ENCODE peak calls at places on chromosomes 16 and 17, in nine cellular contexts. One of them, this sample, is unnamed.

GRCh38 chr17:49567871-49568694 is 7.6 kb upstream of the NXPH3 start:
- DNase-seq in mesothelial cell of epicardium: peak; percentile 95
- DNase-seq in fibroblast of the aortic adventitia: peak; percentile 74
- DNase-seq in HCT116: peak; percentile 81
- DNase-seq in uterus: peak; percentile 90
- DNase-seq in A549: peak; percentile 78
- DNase-seq in prostate gland: peak; percentile 81
- DNase-seq in Calu3: peak; percentile 98
- DNase-seq in adrenal gland: peak; percentile 90
- DNase-seq in this sample: peak; percentile 95

GRCh38 chr16:68426355-68426652 is 22.0 kb downstream of the SMPD3 start:
- DNase-seq in mesothelial cell of epicardium: no peak
- DNase-seq in fibroblast of the aortic adventitia: no peak
- DNase-seq in HCT116: no peak
- DNase-seq in uterus: no peak
- DNase-seq in A549: no peak
- DNase-seq in prostate gland: no peak
- DNase-seq in Calu3: peak; percentile 50
- DNase-seq in adrenal gland: no peak
- DNase-seq in this sample: no peak

GRCh38 chr16:3465301-3465700 is 21.8 kb downstream of the NAA60 start:
- DNase-seq in mesothelial cell of epicardium: no peak
- DNase-seq in fibroblast of the aortic adventitia: no peak
- DNase-seq in HCT116: no peak
- DNase-seq in uterus: no peak
- DNase-seq in A549: no peak
- DNase-seq in prostate gland: no peak
- DNase-seq in Calu3: no peak
- DNase-seq in adrenal gland: no peak
- DNase-seq in this sample: no peak

GRCh38 chr16:69935278-69935711 is 15.8 kb upstream of the CLEC18A start:
- DNase-seq in mesothelial cell of epicardium: no peak
- DNase-seq in fibroblast of the aortic adventitia: no peak
- DNase-seq in HCT116: no peak
- DNase-seq in uterus: no peak
- DNase-seq in A549: no peak
- DNase-seq in prostate gland: no peak
- DNase-seq in Calu3: no peak
- DNase-seq in adrenal gland: no peak
- DNase-seq in this sample: no peak

GRCh38 chr16:59397638-59398037 is 663.5 kb upstream of the GOT2 start:
- DNase-seq in mesothelial cell of epicardium: no peak
- DNase-seq in fibroblast of the aortic adventitia: no peak
- DNase-seq in HCT116: no peak
- DNase-seq in uterus: no peak
- DNase-seq in A549: no peak
- DNase-seq in prostate gland: no peak
- DNase-seq in Calu3: no peak
- DNase-seq in adrenal gland: no peak
- DNase-seq in this sample: no peak

GRCh38 chr16:89041571-89042481 is 51.8 kb upstream of the ACSF3 start:
- DNase-seq in mesothelial cell of epicardium: no peak
- DNase-seq in fibroblast of the aortic adventitia: no peak
- DNase-seq in HCT116: no peak
- DNase-seq in uterus: no peak
- DNase-seq in A549: no peak
- DNase-seq in prostate gland: no peak
- DNase-seq in Calu3: no peak
- DNase-seq in adrenal gland: no peak
- DNase-seq in this sample: no peak

GRCh38 chr16:19853973-19854876 is 30.4 kb downstream of the GPRC5B start:
- DNase-seq in mesothelial cell of epicardium: no peak
- DNase-seq in fibroblast of the aortic adventitia: peak; percentile 13
- DNase-seq in HCT116: no peak
- DNase-seq in uterus: no peak
- DNase-seq in A549: no peak
- DNase-seq in prostate gland: no peak
- DNase-seq in Calu3: no peak
- DNase-seq in adrenal gland: no peak
- DNase-seq in this sample: no peak

GRCh38 chr17:36608794-36609497 is 7.6 kb downstream of the MRM1 start:
- DNase-seq in mesothelial cell of epicardium: no peak
- DNase-seq in fibroblast of the aortic adventitia: peak; percentile 73
- DNase-seq in HCT116: peak; percentile 31
- DNase-seq in uterus: peak; percentile 45
- DNase-seq in A549: no peak
- DNase-seq in prostate gland: peak; percentile 26
- DNase-seq in Calu3: peak; percentile 66
- DNase-seq in adrenal gland: peak; percentile 56
- DNase-seq in this sample: peak; percentile 22

DNA sequence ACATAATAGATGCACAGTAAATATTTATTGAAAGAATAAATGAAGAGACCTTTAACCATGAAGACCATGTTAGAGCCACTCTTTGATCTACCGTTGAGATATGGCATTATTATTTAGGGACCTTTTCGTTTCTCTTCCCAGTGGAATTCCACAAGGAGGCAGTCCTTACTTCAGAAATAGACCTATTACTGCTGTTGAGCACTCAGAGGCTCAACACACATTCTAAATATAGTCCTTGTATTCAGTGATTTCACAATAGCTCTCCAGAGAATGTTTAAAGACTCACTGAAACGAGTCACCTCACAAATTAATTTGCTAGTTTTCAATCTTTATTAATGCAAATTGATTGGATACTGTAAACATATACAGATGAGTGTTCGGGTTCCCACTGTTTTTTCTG is 603.8 kb downstream of the CDH8 start:
- DNase-seq in mesothelial cell of epicardium: no peak
- DNase-seq in fibroblast of the aortic adventitia: no peak
- DNase-seq in HCT116: no peak
- DNase-seq in uterus: no peak
- DNase-seq in A549: no peak
- DNase-seq in prostate gland: no peak
- DNase-seq in Calu3: no peak
- DNase-seq in adrenal gland: no peak
- DNase-seq in this sample: no peak
- TF ChIP-seq CTCF in mesothelial cell of epicardium: no peak
- TF ChIP-seq CTCF in fibroblast of the aortic adventitia: no peak
- TF ChIP-seq CTCF in HCT116: no peak
- TF ChIP-seq CTCF in uterus: no peak
- TF ChIP-seq CTCF in A549: no peak
- TF ChIP-seq CTCF in prostate gland: no peak
- TF ChIP-seq CTCF in Calu3: no peak
- TF ChIP-seq CTCF in adrenal gland: no peak
- TF ChIP-seq CTCF in this sample: no peak

GRCh38 chr17:67270411-67270810 is 25.4 kb upstream of the HELZ start:
- DNase-seq in mesothelial cell of epicardium: no peak
- DNase-seq in fibroblast of the aortic adventitia: no peak
- DNase-seq in HCT116: no peak
- DNase-seq in uterus: no peak
- DNase-seq in A549: no peak
- DNase-seq in prostate gland: no peak
- DNase-seq in Calu3: no peak
- DNase-seq in adrenal gland: no peak
- DNase-seq in this sample: no peak

GRCh38 chr17:67276075-67276474 is 31.1 kb upstream of the HELZ start:
- DNase-seq in mesothelial cell of epicardium: no peak
- DNase-seq in fibroblast of the aortic adventitia: no peak
- DNase-seq in HCT116: peak; percentile 40
- DNase-seq in uterus: no peak
- DNase-seq in A549: no peak
- DNase-seq in prostate gland: no peak
- DNase-seq in Calu3: no peak
- DNase-seq in adrenal gland: no peak
- DNase-seq in this sample: no peak

GRCh38 chr17:67273900-67274299 is 28.9 kb upstream of the HELZ start:
- DNase-seq in mesothelial cell of epicardium: no peak
- DNase-seq in fibroblast of the aortic adventitia: no peak
- DNase-seq in HCT116: no peak
- DNase-seq in uterus: no peak
- DNase-seq in A549: no peak
- DNase-seq in prostate gland: no peak
- DNase-seq in Calu3: no peak
- DNase-seq in adrenal gland: no peak
- DNase-seq in this sample: no peak

GRCh38 chr17:67274466-67274865 is 29.5 kb upstream of the HELZ start:
- DNase-seq in mesothelial cell of epicardium: no peak
- DNase-seq in fibroblast of the aortic adventitia: no peak
- DNase-seq in HCT116: no peak
- DNase-seq in uterus: no peak
- DNase-seq in A549: no peak
- DNase-seq in prostate gland: no peak
- DNase-seq in Calu3: no peak
- DNase-seq in adrenal gland: no peak
- DNase-seq in this sample: no peak

DNA sequence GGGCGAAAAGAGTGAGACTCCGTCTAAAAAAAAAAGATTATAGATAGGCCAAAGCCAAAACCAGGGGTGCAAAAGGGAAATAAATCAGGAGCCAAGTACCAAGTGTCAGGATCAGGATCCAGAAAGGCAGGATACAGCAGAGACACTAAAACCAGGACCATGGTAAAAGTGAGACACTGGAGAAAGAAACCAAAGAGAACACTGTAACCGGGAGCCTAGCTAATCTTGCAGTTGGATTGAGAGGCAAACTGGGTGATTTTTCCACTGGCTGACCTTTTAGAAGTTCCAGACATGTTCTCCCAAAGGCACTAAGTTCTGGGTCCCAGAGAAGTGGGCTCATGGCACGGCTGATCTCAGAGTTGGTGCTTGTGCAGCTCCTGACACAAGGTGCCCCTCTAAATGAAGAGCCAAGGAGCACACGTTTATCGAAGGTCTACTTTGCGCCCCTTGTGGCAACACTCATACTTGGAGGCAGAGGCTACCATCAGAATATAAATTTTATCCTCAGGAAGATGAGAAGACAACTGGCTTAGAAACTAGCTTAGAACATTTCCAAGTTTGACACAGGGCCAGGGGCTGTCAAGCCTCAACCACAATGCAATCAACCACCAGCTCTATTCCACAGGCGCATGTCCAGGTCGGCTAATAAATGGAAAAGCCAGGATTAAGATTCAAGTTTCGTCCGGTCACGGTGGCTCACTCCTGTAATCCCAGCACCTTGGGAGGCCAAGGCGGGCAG is 27.5 kb upstream of the HELZ start:
- DNase-seq in mesothelial cell of epicardium: no peak
- DNase-seq in fibroblast of the aortic adventitia: no peak
- DNase-seq in HCT116: no peak
- DNase-seq in uterus: no peak
- DNase-seq in A549: peak; percentile 70
- DNase-seq in prostate gland: no peak
- DNase-seq in Calu3: no peak
- DNase-seq in adrenal gland: no peak
- DNase-seq in this sample: no peak
- TF ChIP-seq CTCF in mesothelial cell of epicardium: peak; percentile 25
- TF ChIP-seq CTCF in fibroblast of the aortic adventitia: peak; percentile 38
- TF ChIP-seq CTCF in HCT116: peak; percentile 59
- TF ChIP-seq CTCF in uterus: no peak
- TF ChIP-seq CTCF in A549: peak; percentile 44
- TF ChIP-seq CTCF in prostate gland: no peak
- TF ChIP-seq CTCF in Calu3: no peak
- TF ChIP-seq CTCF in adrenal gland: no peak
- TF ChIP-seq CTCF in this sample: peak; percentile 48

GRCh38 chr16:52554334-52554733 is 7.4 kb upstream of the TOX3 start:
- DNase-seq in mesothelial cell of epicardium: no peak
- DNase-seq in fibroblast of the aortic adventitia: no peak
- DNase-seq in HCT116: no peak
- DNase-seq in uterus: no peak
- DNase-seq in A549: no peak
- DNase-seq in prostate gland: no peak
- DNase-seq in Calu3: no peak
- DNase-seq in adrenal gland: no peak
- DNase-seq in this sample: no peak

GRCh38 chr16:52555572-52555971 is 8.6 kb upstream of the TOX3 start:
- DNase-seq in mesothelial cell of epicardium: no peak
- DNase-seq in fibroblast of the aortic adventitia: no peak
- DNase-seq in HCT116: no peak
- DNase-seq in uterus: no peak
- DNase-seq in A549: no peak
- DNase-seq in prostate gland: no peak
- DNase-seq in Calu3: no peak
- DNase-seq in adrenal gland: no peak
- DNase-seq in this sample: no peak

GRCh38 chr16:52556083-52556482 is 9.1 kb upstream of the TOX3 start:
- DNase-seq in mesothelial cell of epicardium: no peak
- DNase-seq in fibroblast of the aortic adventitia: no peak
- DNase-seq in HCT116: no peak
- DNase-seq in uterus: no peak
- DNase-seq in A549: no peak
- DNase-seq in prostate gland: no peak
- DNase-seq in Calu3: no peak
- DNase-seq in adrenal gland: no peak
- DNase-seq in this sample: no peak

GRCh38 chr16:52552643-52553042 is 5.7 kb upstream of the TOX3 start:
- DNase-seq in mesothelial cell of epicardium: no peak
- DNase-seq in fibroblast of the aortic adventitia: no peak
- DNase-seq in HCT116: no peak
- DNase-seq in uterus: no peak
- DNase-seq in A549: no peak
- DNase-seq in prostate gland: no peak
- DNase-seq in Calu3: no peak
- DNase-seq in adrenal gland: no peak
- DNase-seq in this sample: no peak

DNA sequence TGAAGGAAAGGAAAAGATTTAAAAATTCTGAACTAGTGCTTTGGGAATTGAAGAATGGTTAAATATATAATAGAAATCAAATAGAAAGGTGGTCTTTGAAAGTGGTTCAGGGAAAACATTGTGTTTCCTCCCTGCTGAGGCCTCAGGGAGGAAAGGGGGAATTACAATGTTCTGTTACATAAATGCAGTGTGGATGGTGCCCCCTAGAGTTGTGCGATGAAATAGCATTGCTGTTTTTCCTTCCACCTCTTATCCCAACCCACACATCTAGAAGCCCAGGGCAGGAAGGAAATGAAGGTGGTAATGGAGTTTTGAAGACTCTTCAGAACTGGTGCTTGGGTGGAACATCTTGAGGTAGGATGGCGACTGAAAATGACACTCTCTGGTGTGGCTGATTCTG is 6.4 kb upstream of the TOX3 start:
- DNase-seq in mesothelial cell of epicardium: no peak
- DNase-seq in fibroblast of the aortic adventitia: no peak
- DNase-seq in HCT116: no peak
- DNase-seq in uterus: no peak
- DNase-seq in A549: no peak
- DNase-seq in prostate gland: no peak
- DNase-seq in Calu3: no peak
- DNase-seq in adrenal gland: no peak
- DNase-seq in this sample: no peak
- TF ChIP-seq CTCF in mesothelial cell of epicardium: peak; percentile 32
- TF ChIP-seq CTCF in fibroblast of the aortic adventitia: no peak
- TF ChIP-seq CTCF in HCT116: peak; percentile 46
- TF ChIP-seq CTCF in uterus: no peak
- TF ChIP-seq CTCF in A549: peak; percentile 32
- TF ChIP-seq CTCF in prostate gland: no peak
- TF ChIP-seq CTCF in Calu3: peak; percentile 59
- TF ChIP-seq CTCF in adrenal gland: no peak
- TF ChIP-seq CTCF in this sample: peak; percentile 68

GRCh38 chr16:79656537-79657115 is 56.1 kb upstream of the MAF start:
- DNase-seq in mesothelial cell of epicardium: no peak
- DNase-seq in fibroblast of the aortic adventitia: no peak
- DNase-seq in HCT116: no peak
- DNase-seq in uterus: no peak
- DNase-seq in A549: no peak
- DNase-seq in prostate gland: no peak
- DNase-seq in Calu3: no peak
- DNase-seq in adrenal gland: no peak
- DNase-seq in this sample: no peak

GRCh38 chr16:79661578-79661977 is 61.0 kb upstream of the MAF start:
- DNase-seq in mesothelial cell of epicardium: no peak
- DNase-seq in fibroblast of the aortic adventitia: no peak
- DNase-seq in HCT116: no peak
- DNase-seq in uterus: no peak
- DNase-seq in A549: no peak
- DNase-seq in prostate gland: no peak
- DNase-seq in Calu3: no peak
- DNase-seq in adrenal gland: no peak
- DNase-seq in this sample: no peak

GRCh38 chr16:79659352-79659751 is 58.8 kb upstream of the MAF start:
- DNase-seq in mesothelial cell of epicardium: no peak
- DNase-seq in fibroblast of the aortic adventitia: no peak
- DNase-seq in HCT116: no peak
- DNase-seq in uterus: no peak
- DNase-seq in A549: no peak
- DNase-seq in prostate gland: no peak
- DNase-seq in Calu3: no peak
- DNase-seq in adrenal gland: no peak
- DNase-seq in this sample: no peak

GRCh38 chr16:79662122-79662521 is 61.6 kb upstream of the MAF start:
- DNase-seq in mesothelial cell of epicardium: no peak
- DNase-seq in fibroblast of the aortic adventitia: no peak
- DNase-seq in HCT116: no peak
- DNase-seq in uterus: no peak
- DNase-seq in A549: no peak
- DNase-seq in prostate gland: no peak
- DNase-seq in Calu3: no peak
- DNase-seq in adrenal gland: no peak
- DNase-seq in this sample: no peak

DNA sequence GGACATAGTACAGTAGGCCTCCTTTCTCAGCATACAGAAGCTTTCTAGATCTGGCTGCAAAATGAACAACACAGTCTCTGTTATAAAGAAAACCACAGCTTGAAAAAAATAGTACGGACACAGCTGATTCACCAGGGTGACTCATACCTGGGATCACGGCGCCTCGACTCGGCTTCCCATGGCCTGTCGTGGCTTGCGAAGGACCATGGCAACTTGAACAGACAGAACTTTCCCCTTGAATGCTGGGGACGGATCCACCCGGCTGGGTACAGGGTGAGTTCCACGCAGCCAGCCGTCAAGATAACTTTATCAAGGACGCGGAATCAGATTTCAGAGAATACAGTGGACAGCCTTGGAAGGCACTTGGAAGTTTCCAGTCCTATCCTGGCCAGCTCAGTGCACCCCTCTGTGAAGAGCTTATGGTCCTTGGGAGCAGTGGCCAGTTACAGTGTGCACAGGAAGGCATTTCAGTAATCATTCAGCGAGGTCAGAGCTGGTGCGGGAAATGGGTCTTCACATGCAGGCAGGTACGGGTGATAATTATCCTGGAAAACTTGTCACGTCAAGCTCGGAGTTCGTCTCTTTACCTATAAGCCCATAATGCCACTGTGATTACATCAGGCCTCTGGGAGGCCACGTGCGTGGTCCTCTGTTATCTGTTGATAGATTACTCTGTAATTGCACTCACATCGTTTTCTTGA is 57.9 kb upstream of the MAF start:
- DNase-seq in mesothelial cell of epicardium: no peak
- DNase-seq in fibroblast of the aortic adventitia: peak; percentile 9
- DNase-seq in HCT116: no peak
- DNase-seq in uterus: peak; percentile 37
- DNase-seq in A549: peak; percentile 29
- DNase-seq in prostate gland: peak; percentile 83
- DNase-seq in Calu3: peak; percentile 84
- DNase-seq in adrenal gland: peak; percentile 79
- DNase-seq in this sample: no peak
- TF ChIP-seq CTCF in mesothelial cell of epicardium: no peak
- TF ChIP-seq CTCF in fibroblast of the aortic adventitia: no peak
- TF ChIP-seq CTCF in HCT116: no peak
- TF ChIP-seq CTCF in uterus: no peak
- TF ChIP-seq CTCF in A549: no peak
- TF ChIP-seq CTCF in prostate gland: no peak
- TF ChIP-seq CTCF in Calu3: no peak
- TF ChIP-seq CTCF in adrenal gland: no peak
- TF ChIP-seq CTCF in this sample: no peak

This sample was measured in neural crest cell.